ENCODE peak calls at places on chromosomes 6 and 20, in five cellular contexts. One of them, this sample, is unnamed.

GRCh38 chr6:138509371-138509770 is 10.1 kb upstream of the NHSL1 start:
- DNase-seq in fibroblast of the conjunctiva: no peak
- DNase-seq in A549: peak
- DNase-seq in neural progenitor cell: peak
- DNase-seq in activated T-cell treated with anti-CD3 and anti-CD28 coated beads for 24 hours: peak
- DNase-seq in this sample: peak

GRCh38 chr6:113190170-113190569 is 667.0 kb upstream of the MARCKS start:
- DNase-seq in fibroblast of the conjunctiva: no peak
- DNase-seq in A549: no peak
- DNase-seq in neural progenitor cell: peak
- DNase-seq in activated T-cell treated with anti-CD3 and anti-CD28 coated beads for 24 hours: no peak
- DNase-seq in this sample: peak

GRCh38 chr6:111382476-111383294 is 100.3 kb downstream of the REV3L start:
- DNase-seq in fibroblast of the conjunctiva: no peak
- DNase-seq in A549: no peak
- DNase-seq in neural progenitor cell: no peak
- DNase-seq in activated T-cell treated with anti-CD3 and anti-CD28 coated beads for 24 hours: no peak
- DNase-seq in this sample: no peak

GRCh38 chr6:104423691-104424090 is 436.0 kb downstream of the HACE1 start:
- DNase-seq in fibroblast of the conjunctiva: no peak
- DNase-seq in A549: no peak
- DNase-seq in neural progenitor cell: no peak
- DNase-seq in activated T-cell treated with anti-CD3 and anti-CD28 coated beads for 24 hours: no peak
- DNase-seq in this sample: no peak

GRCh38 chr6:94005835-94006234 is 586.5 kb upstream of the EPHA7 start:
- DNase-seq in fibroblast of the conjunctiva: no peak
- DNase-seq in A549: no peak
- DNase-seq in neural progenitor cell: no peak
- DNase-seq in activated T-cell treated with anti-CD3 and anti-CD28 coated beads for 24 hours: no peak
- DNase-seq in this sample: no peak

GRCh38 chr6:86949776-86950175 is 12.4 kb downstream of the HTR1E start:
- DNase-seq in fibroblast of the conjunctiva: no peak
- DNase-seq in A549: no peak
- DNase-seq in neural progenitor cell: no peak
- DNase-seq in activated T-cell treated with anti-CD3 and anti-CD28 coated beads for 24 hours: no peak
- DNase-seq in this sample: no peak

GRCh38 chr20:43040427-43040826 is 149.3 kb downstream of the PTPRT start:
- DNase-seq in fibroblast of the conjunctiva: no peak
- DNase-seq in A549: no peak
- DNase-seq in neural progenitor cell: peak
- DNase-seq in activated T-cell treated with anti-CD3 and anti-CD28 coated beads for 24 hours: no peak
- DNase-seq in this sample: peak

GRCh38 chr6:5525209-5525608 is 263.9 kb downstream of the FARS2 start:
- DNase-seq in fibroblast of the conjunctiva: peak
- DNase-seq in A549: no peak
- DNase-seq in neural progenitor cell: no peak
- DNase-seq in activated T-cell treated with anti-CD3 and anti-CD28 coated beads for 24 hours: no peak
- DNase-seq in this sample: peak

GRCh38 chr20:10376271-10377075 is 57.5 kb downstream of the MKKS start:
- DNase-seq in fibroblast of the conjunctiva: no peak
- DNase-seq in A549: no peak
- DNase-seq in neural progenitor cell: no peak
- DNase-seq in activated T-cell treated with anti-CD3 and anti-CD28 coated beads for 24 hours: no peak
- DNase-seq in this sample: no peak

GRCh38 chr6:39791311-39791710 is 865 bp upstream of the DAAM2 start:
- DNase-seq in fibroblast of the conjunctiva: no peak
- DNase-seq in A549: no peak
- DNase-seq in neural progenitor cell: no peak
- DNase-seq in activated T-cell treated with anti-CD3 and anti-CD28 coated beads for 24 hours: no peak
- DNase-seq in this sample: no peak

GRCh38 chr6:144415835-144416237 is 130.7 kb downstream of the UTRN start:
- DNase-seq in fibroblast of the conjunctiva: peak
- DNase-seq in A549: no peak
- DNase-seq in neural progenitor cell: no peak
- DNase-seq in activated T-cell treated with anti-CD3 and anti-CD28 coated beads for 24 hours: no peak
- DNase-seq in this sample: no peak

GRCh38 chr6:38876470-38876869 is 161.4 kb downstream of the DNAH8 start:
- DNase-seq in fibroblast of the conjunctiva: no peak
- DNase-seq in A549: no peak
- DNase-seq in neural progenitor cell: peak
- DNase-seq in activated T-cell treated with anti-CD3 and anti-CD28 coated beads for 24 hours: no peak
- DNase-seq in this sample: no peak

GRCh38 chr6:101393291-101394251 is at the start of gene GRIK2:
- DNase-seq in fibroblast of the conjunctiva: no peak
- DNase-seq in A549: peak
- DNase-seq in neural progenitor cell: peak
- DNase-seq in activated T-cell treated with anti-CD3 and anti-CD28 coated beads for 24 hours: no peak
- DNase-seq in this sample: peak

GRCh38 chr20:953742-954141 is 37.6 kb upstream of the ANGPT4 start:
- DNase-seq in fibroblast of the conjunctiva: no peak
- DNase-seq in A549: peak
- DNase-seq in neural progenitor cell: peak
- DNase-seq in activated T-cell treated with anti-CD3 and anti-CD28 coated beads for 24 hours: no peak
- DNase-seq in this sample: peak

GRCh38 chr20:50292324-50293243 is 102.0 kb downstream of the CEBPB start:
- DNase-seq in fibroblast of the conjunctiva: peak
- DNase-seq in A549: peak
- DNase-seq in neural progenitor cell: no peak
- DNase-seq in activated T-cell treated with anti-CD3 and anti-CD28 coated beads for 24 hours: no peak
- DNase-seq in this sample: no peak

GRCh38 chr20:61118429-61119224 is 133.4 kb upstream of the CDH4 start:
- DNase-seq in fibroblast of the conjunctiva: no peak
- DNase-seq in A549: peak
- DNase-seq in neural progenitor cell: no peak
- DNase-seq in activated T-cell treated with anti-CD3 and anti-CD28 coated beads for 24 hours: no peak
- DNase-seq in this sample: no peak

GRCh38 chr20:53763707-53764415 is 170.2 kb upstream of the ZNF217 start:
- DNase-seq in fibroblast of the conjunctiva: no peak
- DNase-seq in A549: peak
- DNase-seq in neural progenitor cell: peak
- DNase-seq in activated T-cell treated with anti-CD3 and anti-CD28 coated beads for 24 hours: no peak
- DNase-seq in this sample: peak

GRCh38 chr6:33213166-33213988 is 5.1 kb downstream of the RING1 start:
- DNase-seq in fibroblast of the conjunctiva: no peak
- DNase-seq in A549: no peak
- DNase-seq in neural progenitor cell: peak
- DNase-seq in activated T-cell treated with anti-CD3 and anti-CD28 coated beads for 24 hours: no peak
- DNase-seq in this sample: peak

GRCh38 chr6:16676978-16677377 is 84.3 kb downstream of the ATXN1 start:
- DNase-seq in fibroblast of the conjunctiva: no peak
- DNase-seq in A549: peak
- DNase-seq in neural progenitor cell: peak
- DNase-seq in activated T-cell treated with anti-CD3 and anti-CD28 coated beads for 24 hours: no peak
- DNase-seq in this sample: no peak

GRCh38 chr6:34592208-34592952 is 36.3 kb upstream of the SPDEF start:
- DNase-seq in fibroblast of the conjunctiva: no peak
- DNase-seq in A549: no peak
- DNase-seq in neural progenitor cell: no peak
- DNase-seq in activated T-cell treated with anti-CD3 and anti-CD28 coated beads for 24 hours: peak
- DNase-seq in this sample: no peak

GRCh38 chr6:168403370-168404005 is 37.5 kb upstream of the SMOC2 start:
- DNase-seq in fibroblast of the conjunctiva: no peak
- DNase-seq in A549: no peak
- DNase-seq in neural progenitor cell: no peak
- DNase-seq in activated T-cell treated with anti-CD3 and anti-CD28 coated beads for 24 hours: no peak
- DNase-seq in this sample: no peak

GRCh38 chr6:152094276-152094675 is 286.8 kb downstream of the ESR1 start:
- DNase-seq in fibroblast of the conjunctiva: no peak
- DNase-seq in A549: no peak
- DNase-seq in neural progenitor cell: no peak
- DNase-seq in activated T-cell treated with anti-CD3 and anti-CD28 coated beads for 24 hours: no peak
- DNase-seq in this sample: no peak

GRCh38 chr6:111556004-111556403 is 49.7 kb downstream of the TRAF3IP2 start:
- DNase-seq in fibroblast of the conjunctiva: no peak
- DNase-seq in A549: no peak
- DNase-seq in neural progenitor cell: no peak
- DNase-seq in activated T-cell treated with anti-CD3 and anti-CD28 coated beads for 24 hours: no peak
- DNase-seq in this sample: no peak

GRCh38 chr6:79526897-79527296 is 10.3 kb downstream of the LCA5 start:
- DNase-seq in fibroblast of the conjunctiva: no peak
- DNase-seq in A549: no peak
- DNase-seq in neural progenitor cell: no peak
- DNase-seq in activated T-cell treated with anti-CD3 and anti-CD28 coated beads for 24 hours: no peak
- DNase-seq in this sample: no peak

GRCh38 chr6:25311251-25311910 is 32.2 kb downstream of the CARMIL1 start:
- DNase-seq in fibroblast of the conjunctiva: no peak
- DNase-seq in A549: peak
- DNase-seq in neural progenitor cell: peak
- DNase-seq in activated T-cell treated with anti-CD3 and anti-CD28 coated beads for 24 hours: no peak
- DNase-seq in this sample: no peak

GRCh38 chr20:48759631-48760245 is 68.1 kb downstream of the PREX1 start:
- DNase-seq in fibroblast of the conjunctiva: no peak
- DNase-seq in A549: no peak
- DNase-seq in neural progenitor cell: no peak
- DNase-seq in activated T-cell treated with anti-CD3 and anti-CD28 coated beads for 24 hours: no peak
- DNase-seq in this sample: no peak

GRCh38 chr6:141483561-141484061 is 649.1 kb upstream of the GJE1 start:
- DNase-seq in fibroblast of the conjunctiva: peak
- DNase-seq in A549: peak
- DNase-seq in neural progenitor cell: no peak
- DNase-seq in activated T-cell treated with anti-CD3 and anti-CD28 coated beads for 24 hours: peak
- DNase-seq in this sample: peak

GRCh38 chr6:170505306-170505705 is 47.8 kb downstream of the PSMB1 start:
- DNase-seq in fibroblast of the conjunctiva: no peak
- DNase-seq in A549: no peak
- DNase-seq in neural progenitor cell: no peak
- DNase-seq in activated T-cell treated with anti-CD3 and anti-CD28 coated beads for 24 hours: no peak
- DNase-seq in this sample: no peak

GRCh38 chr6:25041676-25042598 is 106.2 kb upstream of the RIPOR2 start:
- DNase-seq in fibroblast of the conjunctiva: no peak
- DNase-seq in A549: no peak
- DNase-seq in neural progenitor cell: no peak
- DNase-seq in activated T-cell treated with anti-CD3 and anti-CD28 coated beads for 24 hours: no peak
- DNase-seq in this sample: peak

GRCh38 chr6:111823831-111824607 is 49.2 kb downstream of the FYN start:
- DNase-seq in fibroblast of the conjunctiva: peak
- DNase-seq in A549: no peak
- DNase-seq in neural progenitor cell: no peak
- DNase-seq in activated T-cell treated with anti-CD3 and anti-CD28 coated beads for 24 hours: no peak
- DNase-seq in this sample: no peak

GRCh38 chr20:45444050-45444449 is 25.5 kb upstream of the WFDC2 start:
- DNase-seq in fibroblast of the conjunctiva: no peak
- DNase-seq in A549: no peak
- DNase-seq in neural progenitor cell: no peak
- DNase-seq in activated T-cell treated with anti-CD3 and anti-CD28 coated beads for 24 hours: no peak
- DNase-seq in this sample: no peak

GRCh38 chr6:145600299-145600698 is 135.0 kb downstream of the EPM2A start:
- DNase-seq in fibroblast of the conjunctiva: no peak
- DNase-seq in A549: no peak
- DNase-seq in neural progenitor cell: peak
- DNase-seq in activated T-cell treated with anti-CD3 and anti-CD28 coated beads for 24 hours: no peak
- DNase-seq in this sample: no peak

GRCh38 chr6:56954389-56955170 is at the start of gene BEND6:
- DNase-seq in fibroblast of the conjunctiva: peak
- DNase-seq in A549: peak
- DNase-seq in neural progenitor cell: peak
- DNase-seq in activated T-cell treated with anti-CD3 and anti-CD28 coated beads for 24 hours: peak
- DNase-seq in this sample: peak

GRCh38 chr20:24677626-24678328 is 208.3 kb downstream of the SYNDIG1 start:
- DNase-seq in fibroblast of the conjunctiva: no peak
- DNase-seq in A549: no peak
- DNase-seq in neural progenitor cell: no peak
- DNase-seq in activated T-cell treated with anti-CD3 and anti-CD28 coated beads for 24 hours: no peak
- DNase-seq in this sample: no peak

GRCh38 chr6:20630617-20631448 is 96.6 kb downstream of the CDKAL1 start:
- DNase-seq in fibroblast of the conjunctiva: no peak
- DNase-seq in A549: no peak
- DNase-seq in neural progenitor cell: no peak
- DNase-seq in activated T-cell treated with anti-CD3 and anti-CD28 coated beads for 24 hours: no peak
- DNase-seq in this sample: no peak

GRCh38 chr6:31144296-31144969 is 5.6 kb upstream of the PSORS1C2 start:
- DNase-seq in fibroblast of the conjunctiva: no peak
- DNase-seq in A549: no peak
- DNase-seq in neural progenitor cell: no peak
- DNase-seq in activated T-cell treated with anti-CD3 and anti-CD28 coated beads for 24 hours: no peak
- DNase-seq in this sample: no peak

GRCh38 chr6:109514946-109515345 is 31.9 kb upstream of the ZBTB24 start:
- DNase-seq in fibroblast of the conjunctiva: no peak
- DNase-seq in A549: no peak
- DNase-seq in neural progenitor cell: no peak
- DNase-seq in activated T-cell treated with anti-CD3 and anti-CD28 coated beads for 24 hours: no peak
- DNase-seq in this sample: no peak

GRCh38 chr6:143843689-143844405 is 709 bp downstream of the LTV1 start:
- DNase-seq in fibroblast of the conjunctiva: no peak
- DNase-seq in A549: peak
- DNase-seq in neural progenitor cell: peak
- DNase-seq in activated T-cell treated with anti-CD3 and anti-CD28 coated beads for 24 hours: peak
- DNase-seq in this sample: no peak